ENCODE peak calls at places on chromosomes 6 and 20, in four cellular contexts. N is left ventricle myocardium inferior, K is mesenteric fat pad, H is NCI-H1694 treated with DMSO at 0.1 percent for 48 hours. Y is an unnamed sample.

GRCh38 chr20:25484224-25484846 is 76.9 kb downstream of the GINS1 start:
- DNase-seq in N (no peak), K (no peak), H (no peak), Y (no peak)

GRCh38 chr6:3906191-3907019 is 57.2 kb downstream of the FAM50B start:
- DNase-seq in N (peak), K (no peak), H (no peak), Y (peak)

GRCh38 chr6:135851442-135852271 is at the start of gene PDE7B:
- DNase-seq in N (peak), K (peak), H (peak), Y (peak)

GRCh38 chr6:28775405-28776129 is 148.2 kb downstream of the TRIM27 start:
- DNase-seq in N (no peak), K (no peak), H (no peak), Y (no peak)

GRCh38 chr20:46709055-46709458 is 392 bp upstream of the SLC2A10 start:
- DNase-seq in N (no peak), K (no peak), H (no peak), Y (no peak)

GRCh38 chr6:71238351-71238750 is 50.3 kb upstream of the OGFRL1 start:
- DNase-seq in N (no peak), K (no peak), H (no peak), Y (no peak)

GRCh38 chr6:159169557-159170332 is 545 bp downstream of the FNDC1 start:
- DNase-seq in N (peak), K (no peak), H (peak), Y (no peak)

GRCh38 chr6:107866606-107867301 is 42.6 kb upstream of the SCML4 start:
- DNase-seq in N (no peak), K (no peak), H (peak), Y (no peak)

GRCh38 chr6:3473773-3474172 is 16.9 kb upstream of the SLC22A23 start:
- DNase-seq in N (no peak), K (peak), H (no peak), Y (no peak)

GRCh38 chr20:14445310-14445709 is 107.9 kb upstream of the FLRT3 start:
- DNase-seq in N (no peak), K (no peak), H (no peak), Y (no peak)

GRCh38 chr20:50186987-50187402 is 3.6 kb upstream of the CEBPB start:
- DNase-seq in N (no peak), K (no peak), H (no peak), Y (peak)

GRCh38 chr6:106084106-106084963 is 1.8 kb upstream of the PRDM1 start:
- DNase-seq in N (no peak), K (no peak), H (peak), Y (peak)

GRCh38 chr6:122878809-122879208 is 89.8 kb downstream of the SMPDL3A start:
- DNase-seq in N (no peak), K (no peak), H (no peak), Y (no peak)

GRCh38 chr20:59025086-59025485 is 5.9 kb downstream of the TUBB1 start:
- DNase-seq in N (no peak), K (no peak), H (no peak), Y (no peak)

GRCh38 chr6:30037182-30037788 is 23.8 kb upstream of the POLR1H start:
- DNase-seq in N (no peak), K (no peak), H (no peak), Y (no peak)

GRCh38 chr6:73233048-73233447 is 7.8 kb upstream of the KHDC1L start:
- DNase-seq in N (no peak), K (no peak), H (no peak), Y (no peak)

GRCh38 chr6:123213921-123214320 is 217.9 kb downstream of the CLVS2 start:
- DNase-seq in N (no peak), K (no peak), H (no peak), Y (no peak)

GRCh38 chr6:13012977-13013680 is 296.6 kb downstream of the PHACTR1 start:
- DNase-seq in N (peak), K (no peak), H (no peak), Y (no peak)

GRCh38 chr6:124669713-124670480 is 292.3 kb upstream of the RNF217 start:
- DNase-seq in N (no peak), K (no peak), H (no peak), Y (no peak)

GRCh38 chr20:42889517-42889916 is 300.2 kb downstream of the PTPRT start:
- DNase-seq in N (no peak), K (no peak), H (no peak), Y (no peak)

GRCh38 chr20:53731595-53731994 is 138.0 kb upstream of the ZNF217 start:
- DNase-seq in N (no peak), K (no peak), H (no peak), Y (no peak)

GRCh38 chr6:26196846-26197683 is 109.8 kb downstream of the HFE start:
- DNase-seq in N (no peak), K (no peak), H (no peak), Y (no peak)

GRCh38 chr6:5274231-5274630 is 12.9 kb downstream of the FARS2 start:
- DNase-seq in N (no peak), K (no peak), H (no peak), Y (no peak)

GRCh38 chr20:50101900-50102299 is 11.1 kb downstream of the UBE2V1 start:
- DNase-seq in N (no peak), K (no peak), H (no peak), Y (no peak)

GRCh38 chr6:158707826-158708225 is 58.0 kb downstream of the SYTL3 start:
- DNase-seq in N (peak), K (no peak), H (peak), Y (no peak)

GRCh38 chr6:144931172-144932035 is 646.3 kb downstream of the UTRN start:
- DNase-seq in N (no peak), K (no peak), H (peak), Y (no peak)

GRCh38 chr6:118320652-118321051 is 227.4 kb upstream of the PLN start:
- DNase-seq in N (no peak), K (no peak), H (peak), Y (no peak)

GRCh38 chr20:16541226-16541625 is 32.0 kb downstream of the KIF16B start:
- DNase-seq in N (peak), K (no peak), H (no peak), Y (peak)

Y was measured in gastrocnemius medialis.